ENCODE peak calls at places on chromosomes 7 and 10, in nine cellular contexts. R, L, N, C, X, Q, P, A and S are unnamed samples.

GRCh38 chr10:6563075-6563474 is 17.0 kb downstream of the PRKCQ start:
- DNase-seq in R (no peak), L (no peak), N (peak), C (no peak), X (no peak), Q (peak), P (no peak), A (no peak), S (no peak)

GRCh38 chr7:47747160-47747559 is 165.2 kb upstream of the TNS3 start:
- DNase-seq in R (no peak), L (no peak), N (no peak), C (no peak), X (no peak), Q (no peak), P (no peak), A (no peak), S (no peak)

GRCh38 chr7:76425156-76425555 is 406 bp downstream of the ZP3 start:
- DNase-seq in R (no peak), L (no peak), N (no peak), C (no peak), X (no peak), Q (no peak), P (peak), A (no peak), S (no peak)

GRCh38 chr7:55548295-55548731 is 24.0 kb downstream of the VOPP1 start:
- DNase-seq in R (no peak), L (no peak), N (no peak), C (no peak), X (no peak), Q (no peak), P (no peak), A (no peak), S (no peak)

GRCh38 chr10:50385610-50386009 is 134.3 kb upstream of the ASAH2 start:
- DNase-seq in R (peak), L (no peak), N (no peak), C (peak), X (no peak), Q (no peak), P (no peak), A (no peak), S (no peak)

GRCh38 chr7:14505906-14506305 is 396.6 kb downstream of the DGKB start:
- DNase-seq in R (no peak), L (no peak), N (no peak), C (no peak), X (no peak), Q (no peak), P (no peak), A (no peak), S (no peak)

GRCh38 chr7:66374141-66374540 is 169.0 kb downstream of the TPST1 start:
- DNase-seq in R (no peak), L (no peak), N (no peak), C (no peak), X (no peak), Q (no peak), P (no peak), A (no peak), S (no peak)

GRCh38 chr7:157267956-157268355 is 68.8 kb upstream of the DNAJB6 start:
- DNase-seq in R (no peak), L (no peak), N (no peak), C (no peak), X (no peak), Q (no peak), P (peak), A (no peak), S (no peak)

GRCh38 chr10:67487906-67488619 is 207.9 kb downstream of the CTNNA3 start:
- DNase-seq in R (no peak), L (no peak), N (no peak), C (no peak), X (no peak), Q (no peak), P (no peak), A (no peak), S (no peak)

GRCh38 chr7:139586286-139586685 is 62.8 kb downstream of the CLEC2L start:
- DNase-seq in R (no peak), L (no peak), N (no peak), C (no peak), X (no peak), Q (no peak), P (no peak), A (no peak), S (no peak)

GRCh38 chr10:4812952-4813351 is 13.1 kb upstream of the AKR1E2 start:
- DNase-seq in R (no peak), L (no peak), N (no peak), C (peak), X (no peak), Q (peak), P (no peak), A (no peak), S (no peak)

GRCh38 chr7:125099519-125099918 is 169.9 kb upstream of the POT1 start:
- DNase-seq in R (no peak), L (no peak), N (no peak), C (no peak), X (no peak), Q (no peak), P (no peak), A (no peak), S (no peak)

GRCh38 chr10:79260803-79261740 is 86.2 kb upstream of the PPIF start:
- DNase-seq in R (no peak), L (no peak), N (peak), C (no peak), X (peak), Q (peak), P (no peak), A (no peak), S (no peak)
- H3K27ac ChIP-seq in R (peak), L (no peak), N (no peak), C (no peak), X (peak), Q (no peak), P (peak), A (peak), S (peak)

DNA sequence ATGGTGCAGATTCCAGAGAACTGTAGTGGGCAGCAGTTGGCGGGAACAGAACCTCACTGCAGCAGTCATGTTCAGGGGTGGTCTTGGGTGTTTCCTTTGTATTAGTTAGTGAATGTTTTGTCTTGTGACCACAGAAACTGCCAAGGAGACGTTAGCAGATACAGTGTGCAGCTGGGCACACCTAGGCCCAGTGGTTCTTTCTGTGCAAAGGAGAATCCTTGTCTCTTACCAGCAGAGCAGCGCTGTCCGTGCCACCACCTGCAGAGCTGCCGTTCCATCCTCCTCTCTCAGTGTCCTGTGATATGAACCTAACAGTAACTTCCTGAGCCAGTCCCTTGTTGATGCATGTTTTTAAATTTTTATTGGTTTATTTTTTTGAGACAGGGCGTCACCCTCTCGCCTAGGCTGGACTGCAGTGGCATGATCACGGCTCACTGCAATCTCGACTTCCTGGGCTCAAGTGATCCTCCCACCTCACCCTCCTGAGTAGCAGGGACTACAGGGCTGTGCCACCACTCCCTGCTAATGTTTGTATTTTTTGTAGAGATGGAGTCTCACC is 60.6 kb downstream of the WDR37 start:
- DNase-seq in R (no peak), L (no peak), N (no peak), C (no peak), X (no peak), Q (no peak), P (no peak), A (peak), S (no peak)
- H3K27ac ChIP-seq in R (no peak), L (no peak), N (no peak), C (no peak), X (peak), Q (no peak), P (no peak), A (no peak), S (no peak)

GRCh38 chr10:73889014-73889413 is 14.7 kb upstream of the CAMK2G start:
- DNase-seq in R (peak), L (no peak), N (no peak), C (peak), X (no peak), Q (peak), P (no peak), A (no peak), S (peak)
- H3K27ac ChIP-seq in R (peak), L (no peak), N (no peak), C (peak), X (no peak), Q (no peak), P (peak), A (peak), S (peak)

GRCh38 chr10:77393821-77394501 is 243.6 kb downstream of the KCNMA1 start:
- DNase-seq in R (no peak), L (no peak), N (no peak), C (no peak), X (no peak), Q (no peak), P (no peak), A (no peak), S (no peak)
- H3K27ac ChIP-seq in R (no peak), L (no peak), N (no peak), C (no peak), X (peak), Q (no peak), P (no peak), A (no peak), S (no peak)

GRCh38 chr7:28172976-28173375 is 7.6 kb downstream of the JAZF1 start:
- DNase-seq in R (no peak), L (no peak), N (no peak), C (no peak), X (no peak), Q (no peak), P (no peak), A (no peak), S (no peak)
- H3K27ac ChIP-seq in R (no peak), L (no peak), N (no peak), C (no peak), X (peak), Q (no peak), P (no peak), A (peak), S (no peak)